ENCODE peak calls at places on chromosomes 3 and 15, in four cellular contexts. I, T, N and O are unnamed samples.

GRCh38 chr3:122513386-122514122 is 1.2 kb downstream of the KPNA1 start:
- DNase-seq in I (peak), T (no peak), N (peak), O (no peak)

GRCh38 chr3:49871536-49872157 is 1.9 kb upstream of the CAMKV start:
- DNase-seq in I (no peak), T (no peak), N (no peak), O (no peak)

GRCh38 chr15:76904461-76905012 is 603 bp downstream of the SCAPER start:
- DNase-seq in I (no peak), T (no peak), N (no peak), O (no peak)

GRCh38 chr15:67185621-67186225 is 68.7 kb downstream of the AAGAB start:
- DNase-seq in I (peak), T (no peak), N (peak), O (no peak)

GRCh38 chr15:83935774-83936173 is 281.9 kb downstream of the ADAMTSL3 start:
- DNase-seq in I (no peak), T (no peak), N (no peak), O (no peak)

GRCh38 chr3:171329759-171330158 is 130.4 kb downstream of the TNIK start:
- DNase-seq in I (no peak), T (no peak), N (no peak), O (no peak)

GRCh38 chr15:47367991-47368390 is 349.3 kb upstream of the SEMA6D start:
- DNase-seq in I (no peak), T (no peak), N (no peak), O (no peak)

GRCh38 chr15:85044894-85045293 is 63.2 kb downstream of the PDE8A start:
- DNase-seq in I (no peak), T (no peak), N (no peak), O (no peak)

GRCh38 chr15:75037685-75038084 is 14.3 kb downstream of the PPCDC start:
- DNase-seq in I (no peak), T (no peak), N (no peak), O (no peak)

GRCh38 chr3:141378556-141378955 is 10.3 kb downstream of the ZBTB38 start:
- DNase-seq in I (no peak), T (no peak), N (no peak), O (no peak)

GRCh38 chr15:44735482-44736260 is 657 bp upstream of the TRIM69 start:
- DNase-seq in I (no peak), T (no peak), N (no peak), O (no peak)

GRCh38 chr15:35170216-35170615 is 85.1 kb upstream of the NANOGP8 start:
- DNase-seq in I (no peak), T (no peak), N (peak), O (no peak)

GRCh38 chr3:127608362-127608718 is 10.1 kb downstream of the MCM2 start:
- DNase-seq in I (no peak), T (no peak), N (no peak), O (no peak)

GRCh38 chr15:68994981-68995753 is 19.3 kb upstream of the NOX5 start:
- DNase-seq in I (no peak), T (no peak), N (peak), O (no peak)

GRCh38 chr3:129118745-129119144 is 2.9 kb downstream of the RAB43 start:
- DNase-seq in I (no peak), T (no peak), N (no peak), O (no peak)

GRCh38 chr3:191192941-191193340 is 6.1 kb upstream of the OSTN start:
- DNase-seq in I (no peak), T (no peak), N (no peak), O (no peak)

GRCh38 chr3:191197761-191198160 is 1.3 kb upstream of the OSTN start:
- DNase-seq in I (no peak), T (no peak), N (no peak), O (no peak)

GRCh38 chr3:191198480-191198879 is 561 bp upstream of the OSTN start:
- DNase-seq in I (no peak), T (no peak), N (no peak), O (no peak)

DNA sequence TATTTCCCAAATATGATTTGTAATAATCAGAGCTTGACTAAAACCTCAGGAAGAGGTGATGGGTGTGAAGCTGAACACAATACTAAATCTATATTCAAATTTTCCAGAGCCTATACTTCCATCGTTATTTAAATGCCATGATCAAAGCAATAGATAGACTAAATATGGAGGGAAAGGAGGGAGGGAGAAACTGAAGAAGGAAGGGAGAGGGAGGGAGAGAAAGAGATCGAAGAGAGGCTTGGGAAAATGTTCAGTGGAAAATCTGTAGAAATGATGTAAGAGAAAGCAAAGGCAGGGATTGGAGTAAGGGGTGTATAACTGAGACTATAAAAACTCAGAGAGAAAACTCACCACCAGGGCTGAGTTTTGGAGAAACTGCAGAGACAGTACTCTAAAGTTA is at the start of gene OSTN:
- DNase-seq in I (no peak), T (no peak), N (no peak), O (no peak)
- TF ChIP-seq CTCF in I (no peak), T (no peak), N (no peak), O (no peak)

GRCh38 chr3:47295976-47296375 is 13.2 kb downstream of the KLHL18 start:
- DNase-seq in I (no peak), T (no peak), N (no peak), O (no peak)
- H3K4me3 ChIP-seq in I (no peak), T (no peak), N (no peak), O (no peak)

DNA sequence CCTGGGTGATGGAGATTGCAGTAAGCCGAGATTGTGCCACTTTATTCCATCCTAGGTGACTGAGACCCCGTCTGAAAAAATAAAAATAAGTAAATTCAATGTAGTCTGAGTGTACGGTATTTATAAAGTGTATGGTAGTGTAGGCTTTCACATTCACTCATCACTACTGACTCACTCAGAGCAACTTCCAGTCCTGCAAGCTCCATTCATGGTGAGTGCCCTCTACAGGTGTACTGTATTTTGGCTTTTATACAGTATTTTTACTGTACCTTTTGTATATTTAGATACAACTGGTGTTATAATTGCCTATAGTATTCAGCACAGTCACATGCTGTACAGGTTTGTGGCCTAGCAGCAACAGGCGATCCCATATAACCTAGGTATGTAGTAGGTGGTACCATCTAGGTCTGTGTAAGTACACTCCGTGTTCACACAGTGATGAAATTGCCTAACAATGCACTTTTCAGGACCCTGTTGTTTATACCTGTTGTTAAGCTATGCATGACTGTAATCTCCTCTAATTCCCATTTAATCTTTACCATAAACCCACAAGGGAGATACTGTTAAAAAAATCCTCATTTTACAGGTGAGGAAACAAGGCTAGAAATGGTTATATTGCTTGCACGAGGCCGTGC is 19.3 kb downstream of the CACNA1D start:
- DNase-seq in I (no peak), T (no peak), N (no peak), O (no peak)
- TF ChIP-seq CTCF in I (peak), T (no peak), N (peak), O (peak)

DNA sequence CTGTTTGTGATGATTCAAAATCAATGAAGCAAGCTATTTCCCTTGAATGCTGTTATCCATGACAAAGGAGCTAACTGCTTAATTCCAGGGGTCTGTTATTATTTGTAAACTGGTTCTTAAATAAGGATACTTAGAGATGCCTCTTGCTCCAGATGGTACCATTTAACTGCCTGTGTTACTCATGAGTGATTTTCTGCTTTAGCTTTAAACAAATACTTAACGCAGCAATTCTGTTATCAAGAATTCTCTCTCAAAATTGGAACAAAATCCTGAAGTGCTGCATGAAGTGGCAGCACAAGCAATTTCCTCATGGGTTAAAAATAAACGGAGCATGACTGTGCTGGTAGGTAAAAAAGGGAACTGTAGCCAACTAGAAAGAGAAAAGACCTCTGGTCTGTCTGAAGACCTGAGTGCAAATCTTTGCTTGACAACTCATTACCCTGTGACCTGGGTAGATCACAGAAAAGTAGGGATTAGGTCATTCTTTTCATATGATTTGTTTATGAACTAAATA is 62.5 kb upstream of the GBE1 start:
- DNase-seq in I (no peak), T (no peak), N (peak), O (peak)
- H3K4me3 ChIP-seq in I (no peak), T (no peak), N (no peak), O (no peak)

DNA sequence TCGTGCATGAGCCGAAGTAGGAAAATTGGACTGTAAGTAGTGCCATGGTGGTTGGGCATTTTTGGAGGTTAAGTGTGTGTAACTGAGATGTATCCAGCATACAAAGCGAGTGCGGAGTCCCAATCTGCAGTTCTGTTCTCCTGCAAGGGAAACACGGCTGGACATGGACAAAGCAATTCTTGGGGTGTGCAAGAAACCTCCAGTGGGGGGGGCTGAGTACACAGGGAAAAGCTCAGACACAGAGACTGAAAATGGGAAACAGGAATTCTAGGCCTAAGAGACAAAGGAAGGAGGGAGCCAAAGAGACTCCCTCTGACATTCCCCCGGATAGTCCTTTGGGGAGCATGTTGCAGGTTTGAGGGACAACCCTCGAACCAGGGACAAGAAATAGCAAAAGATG is 83.2 kb upstream of the PLSCR4 start:
- DNase-seq in I (no peak), T (no peak), N (no peak), O (no peak)
- TF ChIP-seq CTCF in I (peak), T (no peak), N (no peak), O (no peak)